ENCODE peak calls at places on chromosome 1, in six cellular contexts. C is psoas muscle, S is Caco-2, T is MM.1S, Q is mucosa of descending colon, Y is sigmoid colon. J is an unnamed sample. For H3K4me1, the result is how much of the 10 kb centered on the place peaks cover.

GRCh38 chr1:16082283-16083038 is 9.0 kb upstream of the FAM131C start:
- DNase-seq in Y (no peak), T (peak), S (peak), C (peak), Q (peak), J (peak)

GRCh38 chr1:202241376-202242079 is 47.9 kb downstream of the LGR6 start:
- DNase-seq in S (peak), Q (no peak), T (no peak), C (no peak), Y (peak), J (peak)

GRCh38 chr1:95071539-95071938 is 1.2 kb downstream of the ALG14 start:
- DNase-seq in T (no peak), Y (no peak), S (no peak), C (no peak), Q (no peak), J (no peak)

GRCh38 chr1:94025383-94026340 is 95.3 kb downstream of the ABCA4 start:
- DNase-seq in C (no peak), Y (no peak), T (no peak), Q (no peak), S (no peak), J (no peak)

GRCh38 chr1:109933856-109934711 is 23.4 kb downstream of the CSF1 start:
- DNase-seq in T (no peak), S (peak), C (peak), Y (no peak), Q (peak), J (no peak)

GRCh38 chr1:225823811-225824261 is 13.9 kb downstream of the EPHX1 start:
- DNase-seq in T (no peak), Q (no peak), S (no peak), Y (no peak), C (no peak), J (no peak)

GRCh38 chr1:10606070-10606469 is 131.3 kb downstream of the PEX14 start:
- DNase-seq in S (no peak), T (no peak), C (no peak), Y (no peak), Q (no peak), J (no peak)

GRCh38 chr1:159000627-159001026 is 9.1 kb upstream of the IFI16 start:
- DNase-seq in Q (peak), T (no peak), S (no peak), C (peak), Y (peak), J (peak)

GRCh38 chr1:172278478-172278877 is 142.0 kb upstream of the C1orf105 start:
- DNase-seq in Y (no peak), S (no peak), C (no peak), Q (no peak), T (no peak), J (no peak)

GRCh38 chr1:187956975-187957374 is 1128.2 kb downstream of the PLA2G4A start:
- DNase-seq in Y (no peak), C (no peak), Q (no peak), T (no peak), S (no peak), J (no peak)

GRCh38 chr1:51898090-51898734 is 19.7 kb upstream of the NRDC start:
- DNase-seq in T (no peak), Y (no peak), Q (no peak), C (no peak), S (no peak), J (no peak)

GRCh38 chr1:21349693-21350092 is 59.4 kb upstream of the ECE1 start:
- DNase-seq in Q (no peak), T (no peak), Y (no peak), S (no peak), C (no peak), J (no peak)

GRCh38 chr1:89701746-89702241 is 68.9 kb downstream of the LRRC8C start:
- DNase-seq in T (no peak), Q (no peak), S (no peak), Y (no peak), C (no peak), J (no peak)

GRCh38 chr1:160070243-160071163 is 543 bp upstream of the KCNJ10 start:
- DNase-seq in Q (peak), Y (peak), C (peak), S (peak), T (peak), J (peak)

GRCh38 chr1:19239876-19240275 is 11.4 kb downstream of the EMC1 start:
- DNase-seq in Q (no peak), Y (no peak), C (no peak), T (no peak), S (no peak), J (no peak)

GRCh38 chr1:155900161-155900560 is 11.0 kb downstream of the RIT1 start:
- DNase-seq in S (no peak), Q (no peak), Y (no peak), T (no peak), C (no peak), J (no peak)

GRCh38 chr1:81114191-81114590 is 686.5 kb upstream of the ADGRL2 start:
- DNase-seq in S (no peak), C (no peak), T (no peak), Y (no peak), Q (no peak), J (no peak)

GRCh38 chr1:29837306-29837646 is 601.0 kb downstream of the PTPRU start:
- DNase-seq in Q (no peak), T (no peak), S (no peak), C (no peak), Y (no peak), J (no peak)

GRCh38 chr1:93180723-93181613 is at the start of gene CCDC18:
- DNase-seq in S (no peak), C (no peak), Q (no peak), Y (no peak), T (peak), J (peak)

GRCh38 chr1:28577052-28577678 is 14.9 kb upstream of the RAB42 start:
- DNase-seq in Y (no peak), S (peak), T (peak), Q (no peak), C (no peak), J (no peak)

GRCh38 chr1:10242811-10243210 is 32.4 kb downstream of the KIF1B start:
- DNase-seq in Q (no peak), Y (no peak), S (no peak), C (no peak), T (peak), J (no peak)

GRCh38 chr1:95115708-95116137 is 1.4 kb upstream of the TLCD4 start:
- DNase-seq in Y (no peak), Q (no peak), S (no peak), C (no peak), T (no peak), J (no peak)

GRCh38 chr1:71850515-71850914 is 431.8 kb downstream of the NEGR1 start:
- DNase-seq in Y (no peak), C (no peak), T (no peak), Q (no peak), S (no peak), J (no peak)

GRCh38 chr1:184559117-184559713 is 172.4 kb downstream of the C1orf21 start:
- DNase-seq in C (no peak), S (no peak), Y (no peak), T (no peak), Q (no peak), J (no peak)

GRCh38 chr1:81801834-81802531 is 1.2 kb downstream of the ADGRL2 start:
- DNase-seq in Q (peak), T (peak), S (no peak), C (peak), Y (peak), J (no peak)

GRCh38 chr1:156584813-156585212 is 5.3 kb downstream of the TTC24 start:
- DNase-seq in Q (peak), T (no peak), C (no peak), S (peak), Y (no peak), J (no peak)

GRCh38 chr1:81582467-81582986 is 218.2 kb upstream of the ADGRL2 start:
- DNase-seq in Q (no peak), Y (no peak), S (no peak), T (no peak), C (no peak), J (no peak)

GRCh38 chr1:234960722-234961467 is 167.7 kb downstream of the TOMM20 start:
- DNase-seq in C (no peak), S (peak), Q (peak), T (peak), Y (peak), J (peak)

GRCh38 chr1:48019714-48020315 is 22.6 kb upstream of the TRABD2B start:
- DNase-seq in S (no peak), Q (peak), C (peak), Y (peak), T (no peak), J (peak)

GRCh38 chr1:14849038-14849437 is 250.6 kb downstream of the KAZN start:
- DNase-seq in T (no peak), Y (no peak), Q (no peak), S (no peak), C (no peak), J (no peak)

GRCh38 chr1:119080586-119080985 is 59.9 kb downstream of the WARS2 start:
- DNase-seq in Q (no peak), C (peak), S (no peak), T (no peak), Y (peak), J (no peak)

GRCh38 chr1:19123837-19124236 is 86.2 kb downstream of the UBR4 start:
- DNase-seq in Y (no peak), T (no peak), S (no peak), Q (no peak), C (no peak), J (no peak)

GRCh38 chr1:20358761-20359263 is 68.1 kb downstream of the VWA5B1 start:
- DNase-seq in Y (no peak), Q (peak), C (peak), T (no peak), S (no peak), J (no peak)

GRCh38 chr1:24931481-24932221 is 1.6 kb upstream of the RUNX3 start:
- DNase-seq in S (no peak), C (no peak), T (no peak), Q (no peak), Y (no peak), J (no peak)

GRCh38 chr1:24932284-24932683 is 2.2 kb upstream of the RUNX3 start:
- DNase-seq in S (no peak), C (peak), T (peak), Q (peak), Y (no peak), J (peak)

GRCh38 chr1:24929876-24930702 is at the start of gene RUNX3:
- DNase-seq in Q (peak), S (peak), T (peak), C (peak), Y (peak), J (peak)

GRCh38 chr1:24929091-24929875 is 793 bp downstream of the RUNX3 start:
- DNase-seq in S (no peak), Q (peak), Y (peak), T (peak), C (no peak), J (no peak)

DNA sequence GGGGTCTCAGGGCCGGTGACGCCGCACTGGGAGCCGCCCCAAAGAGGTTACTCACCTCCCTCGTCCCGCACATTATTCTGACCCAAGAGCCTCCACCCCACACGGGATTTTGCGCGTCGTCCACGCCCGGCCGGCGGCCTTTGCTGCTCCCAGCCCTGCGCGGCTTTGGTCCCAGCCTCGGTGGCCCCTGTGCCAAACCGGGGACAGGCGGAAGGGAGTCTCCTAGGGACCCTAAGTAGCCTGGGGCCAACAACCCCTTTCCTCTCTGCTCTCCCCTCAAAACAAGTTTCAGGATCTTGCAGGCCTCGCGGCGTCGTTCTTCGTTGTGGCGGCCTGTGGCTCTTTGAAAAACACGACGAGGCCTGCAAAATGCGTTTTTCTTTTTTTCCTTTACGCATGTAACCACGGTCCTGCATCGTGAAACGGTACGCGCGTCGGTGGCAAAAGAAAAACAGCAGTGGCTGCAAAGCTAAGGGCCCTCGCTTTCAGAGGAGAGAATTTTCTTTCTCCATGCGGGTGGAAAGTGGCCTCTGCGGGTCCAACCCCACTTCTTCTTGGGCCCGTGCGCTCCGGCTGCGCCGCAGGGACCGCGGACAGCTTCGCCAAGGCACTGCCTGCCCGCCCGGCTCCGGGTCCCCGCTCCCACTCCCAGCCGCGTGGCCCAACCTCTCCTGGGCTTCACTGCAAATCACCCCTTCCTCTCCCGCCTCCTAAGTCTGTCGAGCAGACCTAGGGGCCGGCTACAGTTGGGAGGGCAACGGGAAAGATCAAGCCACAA is 816 bp upstream of the RUNX3 start:
- DNase-seq in T (peak), Y (no peak), S (no peak), Q (no peak), C (no peak), J (no peak)
- H3K4me3 ChIP-seq in T (peak), Y (no peak), S (peak), Q (no peak), C (peak), J (peak)

GRCh38 chr1:23576338-23577055 is 17.2 kb upstream of the ID3 start:
- DNase-seq in S (no peak), Y (no peak), T (no peak), C (no peak), Q (no peak), J (no peak)
- H3K4me1 ChIP-seq in S (under half), Y (under half), T (under half), C (under half), Q (under half), J (under half)

GRCh38 chr1:84603223-84603622 is 29.0 kb upstream of the CTBS start:
- DNase-seq in Q (no peak), T (no peak), Y (no peak), S (no peak), C (no peak), J (no peak)
- H3K4me3 ChIP-seq in Q (no peak), T (no peak), Y (no peak), S (no peak), C (no peak), J (no peak)

DNA sequence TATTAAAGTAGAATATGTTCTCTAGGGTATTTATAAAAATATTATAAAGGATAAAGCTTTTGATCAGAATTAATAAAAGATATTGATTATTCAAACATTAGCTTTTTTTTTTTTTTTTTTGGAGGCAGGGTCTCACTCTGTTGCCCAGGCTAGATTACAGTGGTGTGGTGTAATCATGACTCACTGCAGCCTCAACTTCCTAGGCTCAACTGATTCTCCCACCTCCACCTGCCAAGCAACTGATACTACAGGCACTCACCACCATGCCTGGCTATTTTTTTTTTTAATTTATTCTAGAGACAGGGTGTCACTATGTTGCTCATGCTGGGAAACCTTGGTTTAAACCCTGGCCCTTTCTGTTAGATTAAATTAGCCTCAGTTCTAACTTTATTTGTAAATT is 188.3 kb downstream of the CLEC20A start:
- DNase-seq in C (no peak), S (no peak), T (no peak), Q (no peak), Y (no peak), J (no peak)
- H3K4me1 ChIP-seq in C (under half), S (under half), T (under half), Q (under half), Y (under half), J (under half)

GRCh38 chr1:6459850-6460265 is 6.1 kb downstream of the TNFRSF25 start:
- DNase-seq in Q (peak), C (no peak), Y (no peak), S (no peak), T (no peak), J (peak)
- H3K4me3 ChIP-seq in Q (no peak), C (no peak), Y (no peak), S (no peak), T (peak), J (peak)

GRCh38 chr1:154865442-154866256 is 4.4 kb downstream of the KCNN3 start:
- DNase-seq in Q (no peak), S (no peak), Y (no peak), T (no peak), C (no peak), J (peak)
- H3K4me1 ChIP-seq in Q (under half), S (under half), Y (under half), T (under half), C (half or more), J (under half)

GRCh38 chr1:173473599-173474011 is 3.5 kb upstream of the PRDX6 start:
- DNase-seq in C (no peak), S (no peak), Y (no peak), T (no peak), Q (no peak), J (no peak)
- H3K4me3 ChIP-seq in C (no peak), S (no peak), Y (no peak), T (no peak), Q (no peak), J (no peak)

GRCh38 chr1:33348676-33349080 is 27.8 kb upstream of the A3GALT2 start:
- DNase-seq in S (no peak), C (peak), Y (peak), T (peak), Q (no peak), J (no peak)

GRCh38 chr1:33349778-33350610 is 29.1 kb upstream of the A3GALT2 start:
- DNase-seq in S (peak), Q (peak), T (peak), Y (peak), C (peak), J (peak)

GRCh38 chr1:33350611-33351280 is 29.8 kb upstream of the A3GALT2 start:
- DNase-seq in Q (no peak), T (no peak), C (no peak), Y (no peak), S (no peak), J (no peak)

GRCh38 chr1:33348194-33348593 is 27.3 kb upstream of the A3GALT2 start:
- DNase-seq in Q (no peak), T (no peak), Y (peak), S (no peak), C (no peak), J (no peak)

DNA sequence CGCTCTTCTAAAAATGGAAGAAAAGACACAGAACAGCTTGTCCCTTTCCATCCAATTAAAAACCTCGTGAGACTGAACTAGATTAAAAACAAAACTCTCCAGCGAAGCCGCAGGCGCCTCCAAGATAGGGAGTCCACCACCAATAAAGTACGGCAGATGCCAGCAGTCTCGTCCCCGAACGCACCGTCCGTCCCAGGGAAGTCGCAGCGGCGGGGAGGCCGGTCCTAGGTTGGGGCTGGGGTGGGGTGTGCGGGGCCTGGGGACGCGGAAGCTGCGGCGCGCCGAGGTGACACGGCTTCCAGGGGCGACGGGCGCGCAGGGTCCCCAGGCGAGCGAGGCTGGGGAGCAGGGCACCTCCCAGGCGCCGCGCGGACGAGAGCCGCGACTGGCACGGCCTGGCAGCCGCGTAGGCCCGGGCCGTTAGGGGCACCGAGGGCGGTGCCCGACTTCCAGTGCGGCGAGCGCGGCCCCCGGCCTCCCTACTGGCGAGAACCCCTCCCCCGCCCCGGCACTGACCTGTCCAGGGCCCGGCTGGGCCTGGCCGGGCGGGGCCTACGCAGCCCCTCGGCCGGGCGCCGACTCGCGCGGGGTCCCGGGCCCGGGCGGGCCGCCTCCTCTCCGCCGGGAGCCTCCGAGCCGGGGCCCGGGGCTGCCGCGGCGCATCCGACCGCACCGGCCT is 28.3 kb upstream of the A3GALT2 start:
- DNase-seq in Y (peak), T (peak), Q (peak), S (no peak), C (peak), J (peak)
- H3K4me1 ChIP-seq in Y (under half), T (under half), Q (under half), S (under half), C (under half), J (under half)

GRCh38 chr1:231242516-231243198 is 1.6 kb downstream of the GNPAT start:
- DNase-seq in C (no peak), Q (no peak), T (no peak), S (no peak), Y (no peak), J (no peak)
- H3K4me3 ChIP-seq in C (peak), Q (no peak), T (peak), S (peak), Y (no peak), J (peak)

J was measured in Peyer's patch.